ENCODE peak calls at places on chromosomes 4 and X, in six cellular contexts. One of them, this sample, is unnamed.

GRCh38 chr4:8248091-8248490 is 21.5 kb upstream of the HTRA3 start:
- DNase-seq in NCI-H1048: no peak
- DNase-seq in islet precursor cell: no peak
- DNase-seq in AG10803: peak
- DNase-seq in mucosa of gallbladder: no peak
- DNase-seq in NCI-H2029 treated with DMSO at 0.1 percent for 48 hours: no peak
- DNase-seq in this sample: no peak

GRCh38 chr4:15547392-15547791 is 77.7 kb downstream of the CC2D2A start:
- DNase-seq in islet precursor cell: no peak
- DNase-seq in mucosa of gallbladder: no peak
- DNase-seq in AG10803: no peak
- DNase-seq in NCI-H2029 treated with DMSO at 0.1 percent for 48 hours: no peak
- DNase-seq in NCI-H1048: no peak
- DNase-seq in this sample: no peak

GRCh38 chr4:76984788-76985211 is 35.2 kb downstream of the SEPTIN11 start:
- DNase-seq in NCI-H1048: no peak
- DNase-seq in islet precursor cell: peak
- DNase-seq in AG10803: peak
- DNase-seq in NCI-H2029 treated with DMSO at 0.1 percent for 48 hours: no peak
- DNase-seq in mucosa of gallbladder: peak
- DNase-seq in this sample: peak

GRCh38 chrX:118231464-118231863 is 114.4 kb upstream of the WDR44 start:
- DNase-seq in NCI-H2029 treated with DMSO at 0.1 percent for 48 hours: no peak
- DNase-seq in mucosa of gallbladder: no peak
- DNase-seq in NCI-H1048: no peak
- DNase-seq in AG10803: peak
- DNase-seq in islet precursor cell: no peak
- DNase-seq in this sample: no peak

GRCh38 chr4:177005801-177006230 is 213.1 kb upstream of the VEGFC start:
- DNase-seq in NCI-H2029 treated with DMSO at 0.1 percent for 48 hours: no peak
- DNase-seq in AG10803: peak
- DNase-seq in mucosa of gallbladder: no peak
- DNase-seq in islet precursor cell: peak
- DNase-seq in NCI-H1048: no peak
- DNase-seq in this sample: no peak

GRCh38 chrX:16633754-16634153 is 16.2 kb upstream of the S100G start:
- DNase-seq in NCI-H1048: no peak
- DNase-seq in NCI-H2029 treated with DMSO at 0.1 percent for 48 hours: no peak
- DNase-seq in mucosa of gallbladder: no peak
- DNase-seq in AG10803: no peak
- DNase-seq in islet precursor cell: no peak
- DNase-seq in this sample: no peak

GRCh38 chr4:47835489-47835888 is 2.4 kb downstream of the CORIN start:
- DNase-seq in mucosa of gallbladder: no peak
- DNase-seq in AG10803: peak
- DNase-seq in NCI-H1048: no peak
- DNase-seq in NCI-H2029 treated with DMSO at 0.1 percent for 48 hours: no peak
- DNase-seq in islet precursor cell: no peak
- DNase-seq in this sample: no peak

GRCh38 chrX:19702856-19703255 is 184.5 kb downstream of the SH3KBP1 start:
- DNase-seq in islet precursor cell: no peak
- DNase-seq in NCI-H1048: no peak
- DNase-seq in AG10803: no peak
- DNase-seq in NCI-H2029 treated with DMSO at 0.1 percent for 48 hours: no peak
- DNase-seq in mucosa of gallbladder: no peak
- DNase-seq in this sample: no peak

GRCh38 chr4:102503301-102503746 is 2.2 kb downstream of the NFKB1 start:
- DNase-seq in islet precursor cell: no peak
- DNase-seq in NCI-H1048: no peak
- DNase-seq in NCI-H2029 treated with DMSO at 0.1 percent for 48 hours: peak
- DNase-seq in AG10803: no peak
- DNase-seq in mucosa of gallbladder: no peak
- DNase-seq in this sample: no peak

GRCh38 chr4:96652821-96653220 is 812.9 kb downstream of the PDHA2 start:
- DNase-seq in AG10803: no peak
- DNase-seq in NCI-H1048: no peak
- DNase-seq in NCI-H2029 treated with DMSO at 0.1 percent for 48 hours: no peak
- DNase-seq in islet precursor cell: no peak
- DNase-seq in mucosa of gallbladder: no peak
- DNase-seq in this sample: no peak

GRCh38 chr4:23034726-23035125 is 342.0 kb downstream of the GBA3 start:
- DNase-seq in NCI-H1048: no peak
- DNase-seq in islet precursor cell: peak
- DNase-seq in NCI-H2029 treated with DMSO at 0.1 percent for 48 hours: no peak
- DNase-seq in mucosa of gallbladder: no peak
- DNase-seq in AG10803: peak
- DNase-seq in this sample: no peak

GRCh38 chrX:132740316-132741123 is 217.9 kb downstream of the HS6ST2 start:
- DNase-seq in NCI-H2029 treated with DMSO at 0.1 percent for 48 hours: no peak
- DNase-seq in AG10803: no peak
- DNase-seq in islet precursor cell: no peak
- DNase-seq in mucosa of gallbladder: no peak
- DNase-seq in NCI-H1048: no peak
- DNase-seq in this sample: no peak

GRCh38 chrX:55663584-55663983 is 40.4 kb downstream of the FOXR2 start:
- DNase-seq in mucosa of gallbladder: no peak
- DNase-seq in NCI-H1048: no peak
- DNase-seq in NCI-H2029 treated with DMSO at 0.1 percent for 48 hours: no peak
- DNase-seq in AG10803: no peak
- DNase-seq in islet precursor cell: no peak
- DNase-seq in this sample: no peak

GRCh38 chrX:120262781-120263719 is 12.4 kb downstream of the ZBTB33 start:
- DNase-seq in islet precursor cell: no peak
- DNase-seq in NCI-H2029 treated with DMSO at 0.1 percent for 48 hours: no peak
- DNase-seq in AG10803: no peak
- DNase-seq in NCI-H1048: no peak
- DNase-seq in mucosa of gallbladder: no peak
- DNase-seq in this sample: no peak

GRCh38 chr4:3870567-3870962 is 104.4 kb downstream of the ADRA2C start:
- DNase-seq in islet precursor cell: no peak
- DNase-seq in NCI-H1048: no peak
- DNase-seq in mucosa of gallbladder: no peak
- DNase-seq in NCI-H2029 treated with DMSO at 0.1 percent for 48 hours: no peak
- DNase-seq in AG10803: no peak
- DNase-seq in this sample: no peak

GRCh38 chrX:71107762-71108360 is 1.3 kb upstream of the CXorf65 start:
- DNase-seq in AG10803: no peak
- DNase-seq in NCI-H1048: no peak
- DNase-seq in islet precursor cell: peak
- DNase-seq in NCI-H2029 treated with DMSO at 0.1 percent for 48 hours: no peak
- DNase-seq in mucosa of gallbladder: no peak
- DNase-seq in this sample: no peak

GRCh38 chr4:3179126-3179706 is 69.7 kb upstream of the MSANTD1 start:
- DNase-seq in AG10803: no peak
- DNase-seq in islet precursor cell: no peak
- DNase-seq in NCI-H2029 treated with DMSO at 0.1 percent for 48 hours: no peak
- DNase-seq in NCI-H1048: no peak
- DNase-seq in mucosa of gallbladder: no peak
- DNase-seq in this sample: peak

GRCh38 chr4:7811536-7812190 is 128.0 kb downstream of the AFAP1 start:
- DNase-seq in NCI-H2029 treated with DMSO at 0.1 percent for 48 hours: no peak
- DNase-seq in NCI-H1048: no peak
- DNase-seq in islet precursor cell: no peak
- DNase-seq in mucosa of gallbladder: no peak
- DNase-seq in AG10803: peak
- DNase-seq in this sample: no peak

GRCh38 chr4:134365852-134366251 is 164.3 kb upstream of the PABPC4L start:
- DNase-seq in NCI-H2029 treated with DMSO at 0.1 percent for 48 hours: no peak
- DNase-seq in mucosa of gallbladder: no peak
- DNase-seq in AG10803: peak
- DNase-seq in islet precursor cell: no peak
- DNase-seq in NCI-H1048: no peak
- DNase-seq in this sample: no peak

GRCh38 chrX:111040377-111041017 is 55.5 kb upstream of the PAK3 start:
- DNase-seq in islet precursor cell: no peak
- DNase-seq in AG10803: peak
- DNase-seq in NCI-H2029 treated with DMSO at 0.1 percent for 48 hours: no peak
- DNase-seq in mucosa of gallbladder: no peak
- DNase-seq in NCI-H1048: no peak
- DNase-seq in this sample: no peak